ENCODE peak calls at places on chromosome 11, in ten cellular contexts. D is progenitor cell of endocrine pancreas, U is AG09309, W is RWPE1, F is MM.1S, A is adrenal gland, H is coronary artery, E is lower leg skin, Q is cardiac muscle cell, B is left ventricle myocardium inferior. S is an unnamed sample.

GRCh38 chr11:10688401-10688800 is 5.2 kb downstream of the IRAG1 start:
- DNase-seq in Q (no peak), A (no peak), B (no peak), H (peak; percentile 62), D (no peak), E (no peak), W (peak; percentile 37), U (no peak), F (no peak), S (no peak)

GRCh38 chr11:11558826-11559225 is 63.0 kb downstream of the GALNT18 start:
- DNase-seq in E (no peak), U (no peak), Q (no peak), F (no peak), H (no peak), D (no peak), B (no peak), A (no peak), W (no peak), S (no peak)

GRCh38 chr11:11036185-11037161 is 178.6 kb upstream of the ZBED5 start:
- DNase-seq in U (peak; percentile 40), F (peak; percentile 82), H (no peak), A (peak; percentile 36), Q (peak; percentile 86), E (no peak), B (no peak), W (peak; percentile 9), D (no peak), S (no peak)

GRCh38 chr11:68889948-68890446 is 13.6 kb downstream of the MRPL21 start:
- DNase-seq in F (no peak), W (no peak), H (peak; percentile 80), A (no peak), U (peak; percentile 74), D (no peak), E (peak; percentile 91), B (peak; percentile 78), Q (peak; percentile 54), S (peak; percentile 75)

GRCh38 chr11:58900479-58901420 is 38.5 kb upstream of the GLYATL1 start:
- DNase-seq in U (peak; percentile 46), Q (peak; percentile 85), B (peak; percentile 63), D (peak; percentile 87), F (peak; percentile 71), A (peak; percentile 61), W (peak; percentile 69), H (no peak), E (peak; percentile 92), S (no peak)

GRCh38 chr11:21174781-21175180 is 505.4 kb downstream of the NELL1 start:
- DNase-seq in H (no peak), B (no peak), U (no peak), F (no peak), W (peak; percentile 16), D (no peak), A (no peak), E (no peak), Q (no peak), S (no peak)

GRCh38 chr11:62804310-62805043 is 763 bp downstream of the NXF1 start:
- DNase-seq in U (no peak), Q (no peak), H (no peak), E (no peak), A (no peak), F (peak; percentile 36), B (no peak), W (no peak), D (no peak), S (no peak)

GRCh38 chr11:36478700-36479329 is 31.3 kb downstream of the TRAF6 start:
- DNase-seq in D (no peak), W (peak; percentile 28), A (peak; percentile 47), H (no peak), E (no peak), F (peak; percentile 30), Q (peak; percentile 50), B (no peak), U (peak; percentile 17), S (no peak)

GRCh38 chr11:64650923-64651523 is 60.0 kb downstream of the SLC22A12 start:
- DNase-seq in H (no peak), W (peak; percentile 42), E (peak; percentile 68), F (no peak), A (no peak), U (no peak), Q (peak; percentile 47), B (no peak), D (no peak), S (no peak)

GRCh38 chr11:64647019-64647805 is 56.2 kb downstream of the SLC22A12 start:
- DNase-seq in Q (no peak), H (no peak), A (no peak), F (no peak), U (no peak), E (no peak), D (no peak), W (no peak), B (no peak), S (no peak)

GRCh38 chr11:64652586-64653387 is 61.8 kb downstream of the SLC22A12 start:
- DNase-seq in W (peak; percentile 89), D (peak; percentile 84), H (no peak), U (peak; percentile 8), F (peak; percentile 39), Q (peak; percentile 81), E (peak; percentile 95), A (peak; percentile 69), B (peak; percentile 74), S (no peak)

GRCh38 chr11:64648551-64648950 is 57.5 kb downstream of the SLC22A12 start:
- DNase-seq in E (no peak), W (no peak), D (no peak), B (no peak), H (no peak), A (no peak), Q (no peak), F (no peak), U (no peak), S (no peak)

GRCh38 chr11:64649304-64649703 is 58.3 kb downstream of the SLC22A12 start:
- DNase-seq in Q (peak; percentile 71), B (no peak), F (no peak), D (no peak), U (no peak), A (no peak), E (no peak), H (no peak), W (peak; percentile 20), S (no peak)
- TF ChIP-seq CTCF in Q (peak; percentile 61), B (peak; percentile 46), F (peak; percentile 46), D (peak; percentile 54), U (peak; percentile 41), A (peak; percentile 56), E (no peak), H (no peak), W (no peak), S (peak; percentile 74)

GRCh38 chr11:33347490-33348125 is 90.4 kb downstream of the HIPK3 start:
- DNase-seq in H (no peak), B (no peak), F (no peak), Q (no peak), W (no peak), U (no peak), A (no peak), E (no peak), D (no peak), S (no peak)

GRCh38 chr11:33350287-33350686 is 93.1 kb downstream of the HIPK3 start:
- DNase-seq in Q (no peak), D (no peak), W (no peak), A (no peak), F (no peak), H (no peak), B (no peak), U (no peak), E (no peak), S (no peak)

GRCh38 chr11:33339247-33339646 is 82.1 kb downstream of the HIPK3 start:
- DNase-seq in D (no peak), H (no peak), E (no peak), W (no peak), U (no peak), Q (no peak), B (no peak), F (no peak), A (no peak), S (no peak)

DNA sequence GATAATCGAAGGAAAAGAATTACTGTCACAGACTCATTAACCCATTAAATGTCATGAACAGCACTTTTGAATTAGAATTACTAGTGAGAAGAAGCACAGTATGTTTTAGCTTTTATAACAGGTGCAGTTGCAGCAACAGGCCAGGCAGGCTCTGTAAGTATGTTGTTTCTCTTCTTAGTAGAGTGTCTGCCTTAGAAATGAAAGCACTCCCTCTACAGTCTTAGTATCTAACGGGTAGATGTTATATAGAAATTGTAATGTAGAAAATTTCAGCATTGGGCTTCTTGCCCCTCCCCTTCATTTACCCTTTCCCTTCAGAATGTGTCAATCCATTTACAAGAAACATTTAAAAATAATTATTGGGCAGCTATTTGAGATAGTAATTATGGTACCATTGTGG is 87.4 kb downstream of the HIPK3 start:
- DNase-seq in F (peak; percentile 67), Q (no peak), A (no peak), H (no peak), D (no peak), U (no peak), B (no peak), E (no peak), W (no peak), S (no peak)
- TF ChIP-seq CTCF in F (no peak), Q (peak; percentile 11), A (peak; percentile 21), H (no peak), D (no peak), U (no peak), B (peak; percentile 41), E (no peak), W (no peak), S (peak; percentile 62)

GRCh38 chr11:14417186-14417585 is 58.2 kb upstream of the RRAS2 start:
- DNase-seq in U (no peak), F (no peak), A (no peak), Q (no peak), E (no peak), D (no peak), W (no peak), B (no peak), H (no peak), S (no peak)

GRCh38 chr11:14414470-14415461 is 55.8 kb upstream of the RRAS2 start:
- DNase-seq in H (no peak), E (no peak), D (no peak), U (no peak), A (no peak), W (no peak), B (no peak), Q (no peak), F (no peak), S (no peak)

GRCh38 chr11:14409891-14410290 is 50.9 kb upstream of the RRAS2 start:
- DNase-seq in H (no peak), D (no peak), F (no peak), A (no peak), B (no peak), Q (no peak), E (no peak), W (no peak), U (no peak), S (no peak)

GRCh38 chr11:14411818-14412217 is 52.8 kb upstream of the RRAS2 start:
- DNase-seq in Q (no peak), F (no peak), A (peak; percentile 35), W (peak; percentile 82), B (peak; percentile 18), U (peak; percentile 75), E (peak; percentile 88), D (no peak), H (no peak), S (no peak)

GRCh38 chr11:14413307-14414072 is 54.5 kb upstream of the RRAS2 start:
- DNase-seq in W (no peak), B (peak; percentile 40), E (no peak), H (no peak), F (no peak), A (peak; percentile 31), D (no peak), U (no peak), Q (no peak), S (no peak)
- TF ChIP-seq CTCF in W (no peak), B (peak; percentile 51), E (no peak), H (no peak), F (no peak), A (peak; percentile 24), D (peak; percentile 16), U (peak; percentile 47), Q (peak; percentile 43), S (peak; percentile 67)

GRCh38 chr11:4094348-4095291 is at the start of gene RRM1:
- DNase-seq in F (peak; percentile 94), A (peak; percentile 97), Q (peak; percentile 96), E (peak; percentile 99), D (peak; percentile 89), H (peak; percentile 96), U (peak; percentile 76), W (peak; percentile 93), B (peak; percentile 93), S (peak; percentile 98)
- TF ChIP-seq CTCF in F (no peak), A (no peak), Q (no peak), E (no peak), D (no peak), H (no peak), U (no peak), W (no peak), B (no peak), S (no peak)

S was measured in chondrocyte.